ENCODE peak calls at places on chromosomes 11 and 22, in six cellular contexts. One of them, this sample, is unnamed.

GRCh38 chr11:8228206-8228605 is 35.5 kb downstream of the LMO1 start:
- DNase-seq in cardiac muscle cell: no peak
- DNase-seq in endothelial cell: no peak
- DNase-seq in right cardiac atrium: no peak
- DNase-seq in NAMALWA: no peak
- DNase-seq in mucosa of descending colon: no peak
- DNase-seq in this sample: no peak

GRCh38 chr11:130531061-130531460 is 82.6 kb downstream of the ADAMTS15 start:
- DNase-seq in endothelial cell: no peak
- DNase-seq in cardiac muscle cell: no peak
- DNase-seq in mucosa of descending colon: no peak
- DNase-seq in right cardiac atrium: no peak
- DNase-seq in NAMALWA: no peak
- DNase-seq in this sample: no peak

GRCh38 chr11:24623121-24623520 is 126.3 kb downstream of the LUZP2 start:
- DNase-seq in right cardiac atrium: no peak
- DNase-seq in mucosa of descending colon: no peak
- DNase-seq in NAMALWA: no peak
- DNase-seq in cardiac muscle cell: no peak
- DNase-seq in endothelial cell: no peak
- DNase-seq in this sample: no peak

GRCh38 chr11:70244698-70245097 is 25.8 kb upstream of the PPFIA1 start:
- DNase-seq in endothelial cell: no peak
- DNase-seq in cardiac muscle cell: no peak
- DNase-seq in right cardiac atrium: no peak
- DNase-seq in NAMALWA: no peak
- DNase-seq in mucosa of descending colon: no peak
- DNase-seq in this sample: no peak

GRCh38 chr11:62444271-62444833 is 25.5 kb downstream of the SCGB1A1 start:
- DNase-seq in right cardiac atrium: peak; percentile 92
- DNase-seq in cardiac muscle cell: no peak
- DNase-seq in mucosa of descending colon: peak; percentile 47
- DNase-seq in endothelial cell: no peak
- DNase-seq in NAMALWA: no peak
- DNase-seq in this sample: no peak

GRCh38 chr22:45107671-45108070 is 56.1 kb upstream of the NUP50 start:
- DNase-seq in right cardiac atrium: no peak
- DNase-seq in cardiac muscle cell: no peak
- DNase-seq in NAMALWA: no peak
- DNase-seq in mucosa of descending colon: no peak
- DNase-seq in endothelial cell: no peak
- DNase-seq in this sample: no peak

GRCh38 chr11:68106165-68106940 is 14.8 kb downstream of the CHKA start:
- DNase-seq in endothelial cell: no peak
- DNase-seq in cardiac muscle cell: no peak
- DNase-seq in mucosa of descending colon: peak; percentile 90
- DNase-seq in NAMALWA: no peak
- DNase-seq in right cardiac atrium: no peak
- DNase-seq in this sample: no peak

GRCh38 chr11:60918251-60918940 is 4.4 kb downstream of the TMEM109 start:
- DNase-seq in endothelial cell: no peak
- DNase-seq in NAMALWA: no peak
- DNase-seq in mucosa of descending colon: no peak
- DNase-seq in right cardiac atrium: peak; percentile 18
- DNase-seq in cardiac muscle cell: no peak
- DNase-seq in this sample: no peak

GRCh38 chr22:18075101-18075730 is 2.6 kb upstream of the PEX26 start:
- DNase-seq in cardiac muscle cell: no peak
- DNase-seq in NAMALWA: no peak
- DNase-seq in endothelial cell: no peak
- DNase-seq in mucosa of descending colon: no peak
- DNase-seq in right cardiac atrium: no peak
- DNase-seq in this sample: no peak

GRCh38 chr11:34910817-34911216 is 5.4 kb downstream of the APIP start:
- DNase-seq in cardiac muscle cell: no peak
- DNase-seq in mucosa of descending colon: no peak
- DNase-seq in right cardiac atrium: no peak
- DNase-seq in endothelial cell: no peak
- DNase-seq in NAMALWA: no peak
- DNase-seq in this sample: no peak

GRCh38 chr22:48740086-48740730 is 1087.5 kb downstream of the BRD1 start:
- DNase-seq in endothelial cell: no peak
- DNase-seq in NAMALWA: no peak
- DNase-seq in mucosa of descending colon: no peak
- DNase-seq in right cardiac atrium: peak; percentile 41
- DNase-seq in cardiac muscle cell: no peak
- DNase-seq in this sample: no peak

GRCh38 chr11:122646549-122647340 is 8.8 kb upstream of the UBASH3B start:
- DNase-seq in mucosa of descending colon: no peak
- DNase-seq in right cardiac atrium: no peak
- DNase-seq in endothelial cell: no peak
- DNase-seq in NAMALWA: no peak
- DNase-seq in cardiac muscle cell: no peak
- DNase-seq in this sample: no peak

GRCh38 chr11:61384271-61385242 is 7.8 kb upstream of the TMEM216 start:
- DNase-seq in cardiac muscle cell: peak; percentile 14
- DNase-seq in endothelial cell: peak; percentile 26
- DNase-seq in right cardiac atrium: no peak
- DNase-seq in mucosa of descending colon: peak; percentile 36
- DNase-seq in NAMALWA: peak; percentile 47
- DNase-seq in this sample: no peak

GRCh38 chr11:122981388-122982264 is at the start of gene BSX:
- DNase-seq in endothelial cell: peak; percentile 81
- DNase-seq in NAMALWA: peak; percentile 33
- DNase-seq in mucosa of descending colon: peak; percentile 53
- DNase-seq in cardiac muscle cell: peak; percentile 92
- DNase-seq in right cardiac atrium: peak; percentile 79
- DNase-seq in this sample: no peak

GRCh38 chr11:824292-824880 is 3.3 kb upstream of the CRACR2B start:
- DNase-seq in cardiac muscle cell: no peak
- DNase-seq in right cardiac atrium: no peak
- DNase-seq in NAMALWA: no peak
- DNase-seq in mucosa of descending colon: peak; percentile 66
- DNase-seq in endothelial cell: peak; percentile 4
- DNase-seq in this sample: no peak

GRCh38 chr11:105718641-105719040 is 108.8 kb downstream of the GRIA4 start:
- DNase-seq in NAMALWA: no peak
- DNase-seq in cardiac muscle cell: no peak
- DNase-seq in right cardiac atrium: no peak
- DNase-seq in endothelial cell: no peak
- DNase-seq in mucosa of descending colon: no peak
- DNase-seq in this sample: no peak

GRCh38 chr22:24333301-24333700 is 62.7 kb downstream of the SPECC1L start:
- DNase-seq in cardiac muscle cell: no peak
- DNase-seq in right cardiac atrium: no peak
- DNase-seq in mucosa of descending colon: no peak
- DNase-seq in NAMALWA: no peak
- DNase-seq in endothelial cell: no peak
- DNase-seq in this sample: no peak

GRCh38 chr11:121459413-121460041 is 6.8 kb upstream of the SORL1-AS1 start:
- DNase-seq in right cardiac atrium: no peak
- DNase-seq in NAMALWA: no peak
- DNase-seq in cardiac muscle cell: no peak
- DNase-seq in endothelial cell: no peak
- DNase-seq in mucosa of descending colon: no peak
- DNase-seq in this sample: no peak

GRCh38 chr11:57762235-57762866 is 749 bp downstream of the CTNND1 start:
- DNase-seq in right cardiac atrium: no peak
- DNase-seq in endothelial cell: no peak
- DNase-seq in mucosa of descending colon: peak; percentile 69
- DNase-seq in NAMALWA: no peak
- DNase-seq in cardiac muscle cell: no peak
- DNase-seq in this sample: no peak

GRCh38 chr11:1194977-1195689 is 27.7 kb upstream of the MUC5B start:
- DNase-seq in cardiac muscle cell: no peak
- DNase-seq in NAMALWA: no peak
- DNase-seq in right cardiac atrium: no peak
- DNase-seq in endothelial cell: no peak
- DNase-seq in mucosa of descending colon: no peak
- DNase-seq in this sample: no peak

GRCh38 chr11:105265859-105266258 is 126.3 kb upstream of the CARD18 start:
- DNase-seq in NAMALWA: no peak
- DNase-seq in cardiac muscle cell: no peak
- DNase-seq in right cardiac atrium: no peak
- DNase-seq in mucosa of descending colon: no peak
- DNase-seq in endothelial cell: no peak
- DNase-seq in this sample: no peak

GRCh38 chr11:3920148-3920852 is 64.8 kb downstream of the STIM1 start:
- DNase-seq in right cardiac atrium: peak; percentile 52
- DNase-seq in endothelial cell: no peak
- DNase-seq in mucosa of descending colon: peak; percentile 47
- DNase-seq in NAMALWA: no peak
- DNase-seq in cardiac muscle cell: no peak
- DNase-seq in this sample: no peak

GRCh38 chr22:26740253-26740652 is 82.9 kb downstream of the MIAT start:
- DNase-seq in right cardiac atrium: no peak
- DNase-seq in endothelial cell: peak; percentile 33
- DNase-seq in mucosa of descending colon: no peak
- DNase-seq in NAMALWA: no peak
- DNase-seq in cardiac muscle cell: peak; percentile 13
- DNase-seq in this sample: peak; percentile 62

GRCh38 chr11:117663389-117663788 is 133.6 kb downstream of the DSCAML1 start:
- DNase-seq in endothelial cell: no peak
- DNase-seq in mucosa of descending colon: no peak
- DNase-seq in NAMALWA: no peak
- DNase-seq in right cardiac atrium: no peak
- DNase-seq in cardiac muscle cell: no peak
- DNase-seq in this sample: no peak

GRCh38 chr22:43848366-43849171 is 13.7 kb downstream of the SULT4A1 start:
- DNase-seq in NAMALWA: no peak
- DNase-seq in endothelial cell: peak; percentile 50
- DNase-seq in mucosa of descending colon: no peak
- DNase-seq in right cardiac atrium: no peak
- DNase-seq in cardiac muscle cell: peak; percentile 72
- DNase-seq in this sample: no peak

GRCh38 chr22:46547883-46548244 is 10.4 kb upstream of the CELSR1 start:
- DNase-seq in endothelial cell: no peak
- DNase-seq in NAMALWA: no peak
- DNase-seq in right cardiac atrium: peak; percentile 86
- DNase-seq in mucosa of descending colon: peak; percentile 45
- DNase-seq in cardiac muscle cell: no peak
- DNase-seq in this sample: no peak

GRCh38 chr22:40628354-40629042 is 8.0 kb downstream of the MRTFA start:
- DNase-seq in endothelial cell: no peak
- DNase-seq in right cardiac atrium: peak; percentile 56
- DNase-seq in mucosa of descending colon: no peak
- DNase-seq in cardiac muscle cell: no peak
- DNase-seq in NAMALWA: peak; percentile 25
- DNase-seq in this sample: no peak

GRCh38 chr11:75223954-75224643 is 16.5 kb upstream of the TPBGL start:
- DNase-seq in mucosa of descending colon: no peak
- DNase-seq in endothelial cell: no peak
- DNase-seq in cardiac muscle cell: no peak
- DNase-seq in right cardiac atrium: no peak
- DNase-seq in NAMALWA: no peak
- DNase-seq in this sample: no peak

This sample was measured in CMK.